ENCODE peak calls at places on chromosome 2, in six cellular contexts. Q is IMR-90, O is MM.1S, F is K562, V is HCT116, C is mesendoderm. J is an unnamed sample.
A peak's percentile ranks its signal among the peaks of the same experiment; 100 is the strongest.

GRCh38 chr2:189673661-189674373 is 653 bp upstream of the ANKAR start:
- DNase-seq in Q (no peak), O (peak; percentile 38), F (no peak), V (no peak), C (peak; percentile 10), J (no peak)

GRCh38 chr2:127906206-127906926 is 20.6 kb upstream of the AMMECR1L start:
- DNase-seq in Q (no peak), O (no peak), F (peak; percentile 40), V (no peak), C (no peak), J (no peak)

GRCh38 chr2:231123362-231123898 is 1.4 kb downstream of the HTR2B start:
- DNase-seq in Q (peak; percentile 28), O (no peak), F (no peak), V (no peak), C (peak; percentile 66), J (peak; percentile 61)

GRCh38 chr2:201414099-201415023 is 36.9 kb downstream of the TRAK2 start:
- DNase-seq in Q (peak; percentile 34), O (peak; percentile 45), F (no peak), V (no peak), C (no peak), J (peak; percentile 75)

GRCh38 chr2:241844831-241845578 is 13.7 kb downstream of the PDCD1 start:
- DNase-seq in Q (no peak), O (no peak), F (no peak), V (no peak), C (no peak), J (no peak)

GRCh38 chr2:24285484-24286152 is 74.7 kb downstream of the ITSN2 start:
- DNase-seq in Q (no peak), O (no peak), F (no peak), V (no peak), C (no peak), J (no peak)

GRCh38 chr2:49255325-49256023 is 101.2 kb upstream of the FSHR start:
- DNase-seq in Q (no peak), O (no peak), F (no peak), V (no peak), C (no peak), J (no peak)

GRCh38 chr2:69642709-69643601 is 584 bp downstream of the AAK1 start:
- DNase-seq in Q (peak; percentile 85), O (peak; percentile 80), F (peak; percentile 38), V (no peak), C (peak; percentile 82), J (peak; percentile 90)

GRCh38 chr2:144890828-144891227 is 370.9 kb upstream of the ZEB2 start:
- DNase-seq in Q (peak; percentile 35), O (peak; percentile 15), F (no peak), V (peak; percentile 37), C (peak; percentile 96), J (peak; percentile 56)

GRCh38 chr2:238299803-238300202 is 11.4 kb upstream of the PER2 start:
- DNase-seq in Q (no peak), O (no peak), F (no peak), V (no peak), C (no peak), J (no peak)

GRCh38 chr2:127614731-127615130 is 31.2 kb upstream of the GPR17 start:
- DNase-seq in Q (peak; percentile 13), O (no peak), F (no peak), V (no peak), C (no peak), J (peak; percentile 40)

GRCh38 chr2:181203412-181203811 is 223.0 kb downstream of the UBE2E3 start:
- DNase-seq in Q (peak; percentile 83), O (no peak), F (no peak), V (peak; percentile 79), C (peak; percentile 90), J (peak; percentile 93)

GRCh38 chr2:21118302-21118920 is 5.4 kb upstream of the TDRD15 start:
- DNase-seq in Q (peak; percentile 14), O (peak; percentile 59), F (peak; percentile 23), V (peak; percentile 26), C (peak; percentile 57), J (peak; percentile 0)

GRCh38 chr2:95138702-95139101 is 17.1 kb upstream of the MRPS5 start:
- DNase-seq in Q (no peak), O (no peak), F (no peak), V (no peak), C (no peak), J (no peak)
- H3K4me3 ChIP-seq in Q (no peak overlapping the region), O (no peak overlapping the region), F (no peak overlapping the region), V (no peak overlapping the region), C (no peak overlapping the region), J (no peak overlapping the region)

GRCh38 chr2:235080108-235080507 is 128.3 kb downstream of the SH3BP4 start:
- DNase-seq in Q (peak; percentile 61), O (no peak), F (no peak), V (no peak), C (no peak), J (no peak)
- H3K4me2 ChIP-seq in Q (peak overlapping the region; percentile 60), O (no peak overlapping the region), F (no peak overlapping the region), V (no peak overlapping the region), C (no peak overlapping the region), J (no peak overlapping the region)

DNA sequence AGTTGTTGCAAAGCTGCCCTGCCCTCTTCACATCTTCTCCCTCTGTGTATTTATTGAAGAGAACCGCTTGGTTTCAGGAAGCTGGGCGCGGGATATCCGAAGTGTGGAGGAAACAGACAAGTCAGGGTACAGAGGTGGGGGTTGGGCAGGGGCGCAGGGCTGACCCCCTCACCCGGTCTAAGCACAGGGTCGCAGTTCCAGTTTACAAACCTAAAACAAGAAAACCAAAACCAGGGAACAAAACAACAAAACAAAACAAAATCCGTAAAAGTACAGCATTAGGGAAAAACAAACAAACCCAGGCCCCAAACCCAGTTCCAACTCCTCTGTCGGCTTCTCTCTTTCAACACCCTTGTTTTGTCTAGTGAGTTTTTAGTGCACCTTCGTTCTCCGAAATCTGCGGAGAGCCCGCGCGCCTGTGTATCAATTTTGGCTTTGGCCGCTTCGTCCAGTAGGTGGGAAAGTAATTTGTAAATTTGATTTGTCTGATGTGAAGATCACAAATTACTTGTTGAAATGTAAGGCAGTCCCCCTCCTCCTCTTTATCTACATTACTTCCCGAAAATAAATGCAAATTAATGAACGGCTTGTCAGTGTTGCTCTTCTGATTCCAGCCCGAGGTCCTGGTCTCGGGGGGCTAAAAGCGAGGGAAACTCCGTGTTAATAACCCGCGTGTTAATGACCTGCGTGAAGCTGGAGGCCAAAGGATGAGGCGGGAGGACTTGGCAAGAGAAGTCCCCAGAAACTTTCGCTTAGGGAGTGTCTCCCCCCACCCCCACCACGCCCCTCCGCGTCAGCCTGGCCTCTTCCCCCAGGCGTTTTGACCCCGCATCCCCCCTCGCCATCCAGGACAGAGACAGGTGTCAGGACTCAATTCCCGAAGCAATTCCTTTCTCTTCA is 6.9 kb downstream of the OTX1 start:
- DNase-seq in Q (no peak), O (no peak), F (no peak), V (no peak), C (peak; percentile 13), J (no peak)
- H3K4me1 ChIP-seq in Q (peaks cover 2% of the 10 kb centered on the region), O (no peaks in the 10 kb centered on the region), F (no peaks in the 10 kb centered on the region), V (no peaks in the 10 kb centered on the region), C (peaks cover 12% of the 10 kb centered on the region), J (no peaks in the 10 kb centered on the region)

GRCh38 chr2:12950957-12951656 is 234.4 kb downstream of the TRIB2 start:
- DNase-seq in Q (peak; percentile 58), O (no peak), F (no peak), V (no peak), C (peak; percentile 57), J (no peak)

GRCh38 chr2:12955864-12956263 is 239.1 kb downstream of the TRIB2 start:
- DNase-seq in Q (no peak), O (no peak), F (no peak), V (no peak), C (no peak), J (no peak)

GRCh38 chr2:12950174-12950573 is 233.4 kb downstream of the TRIB2 start:
- DNase-seq in Q (no peak), O (no peak), F (no peak), V (no peak), C (no peak), J (no peak)

GRCh38 chr2:12951657-12951973 is 234.9 kb downstream of the TRIB2 start:
- DNase-seq in Q (no peak), O (no peak), F (no peak), V (no peak), C (no peak), J (no peak)

GRCh38 chr2:12953596-12953995 is 236.9 kb downstream of the TRIB2 start:
- DNase-seq in Q (no peak), O (no peak), F (no peak), V (no peak), C (no peak), J (no peak)
- H3K4me3 ChIP-seq in Q (no peak overlapping the region), O (no peak overlapping the region), F (no peak overlapping the region), V (no peak overlapping the region), C (no peak overlapping the region), J (no peak overlapping the region)

J was measured in fibroblast of lung.